ENCODE peak calls at places on chromosome 16, in nine cellular contexts. One of them, this sample, is unnamed.

GRCh38 chr16:14399397-14400284 is 230.4 kb downstream of the PARN start:
- DNase-seq in foreskin fibroblast: peak
- DNase-seq in psoas muscle: peak
- DNase-seq in astrocyte: peak
- DNase-seq in lower leg skin: peak
- DNase-seq in uterus: no peak
- DNase-seq in left ventricle myocardium inferior: peak
- DNase-seq in CD8-positive, alpha-beta T cell: no peak
- DNase-seq in K562: no peak
- DNase-seq in this sample: peak

GRCh38 chr16:3645504-3646347 is 8.8 kb upstream of the DNASE1 start:
- DNase-seq in foreskin fibroblast: peak
- DNase-seq in psoas muscle: no peak
- DNase-seq in astrocyte: peak
- DNase-seq in lower leg skin: no peak
- DNase-seq in uterus: no peak
- DNase-seq in left ventricle myocardium inferior: no peak
- DNase-seq in CD8-positive, alpha-beta T cell: no peak
- DNase-seq in K562: peak
- DNase-seq in this sample: peak

GRCh38 chr16:69187387-69187890 is 475 bp downstream of the SNTB2 start:
- DNase-seq in foreskin fibroblast: peak
- DNase-seq in psoas muscle: peak
- DNase-seq in astrocyte: no peak
- DNase-seq in lower leg skin: no peak
- DNase-seq in uterus: peak
- DNase-seq in left ventricle myocardium inferior: peak
- DNase-seq in CD8-positive, alpha-beta T cell: peak
- DNase-seq in K562: peak
- DNase-seq in this sample: peak

GRCh38 chr16:74679983-74680382 is 13.3 kb upstream of the RFWD3 start:
- DNase-seq in foreskin fibroblast: no peak
- DNase-seq in psoas muscle: no peak
- DNase-seq in astrocyte: no peak
- DNase-seq in lower leg skin: no peak
- DNase-seq in uterus: no peak
- DNase-seq in left ventricle myocardium inferior: no peak
- DNase-seq in CD8-positive, alpha-beta T cell: no peak
- DNase-seq in K562: no peak
- DNase-seq in this sample: no peak

GRCh38 chr16:23838485-23839142 is 2.8 kb downstream of the PRKCB start:
- DNase-seq in foreskin fibroblast: no peak
- DNase-seq in psoas muscle: no peak
- DNase-seq in astrocyte: no peak
- DNase-seq in lower leg skin: no peak
- DNase-seq in uterus: no peak
- DNase-seq in left ventricle myocardium inferior: no peak
- DNase-seq in CD8-positive, alpha-beta T cell: no peak
- DNase-seq in K562: no peak
- DNase-seq in this sample: no peak

GRCh38 chr16:72876221-72876620 is 171.7 kb downstream of the ZFHX3 start:
- DNase-seq in foreskin fibroblast: peak
- DNase-seq in psoas muscle: peak
- DNase-seq in astrocyte: peak
- DNase-seq in lower leg skin: peak
- DNase-seq in uterus: peak
- DNase-seq in left ventricle myocardium inferior: peak
- DNase-seq in CD8-positive, alpha-beta T cell: no peak
- DNase-seq in K562: no peak
- DNase-seq in this sample: peak

GRCh38 chr16:77459534-77460412 is 24.9 kb upstream of the ADAMTS18 start:
- DNase-seq in foreskin fibroblast: no peak
- DNase-seq in psoas muscle: no peak
- DNase-seq in astrocyte: no peak
- DNase-seq in lower leg skin: no peak
- DNase-seq in uterus: no peak
- DNase-seq in left ventricle myocardium inferior: no peak
- DNase-seq in CD8-positive, alpha-beta T cell: no peak
- DNase-seq in K562: no peak
- DNase-seq in this sample: no peak

GRCh38 chr16:35908942-35909341 is 2449.5 kb downstream of the TP53TG3F start:
- DNase-seq in foreskin fibroblast: no peak
- DNase-seq in psoas muscle: no peak
- DNase-seq in astrocyte: no peak
- DNase-seq in lower leg skin: no peak
- DNase-seq in uterus: no peak
- DNase-seq in left ventricle myocardium inferior: no peak
- DNase-seq in CD8-positive, alpha-beta T cell: no peak
- DNase-seq in K562: peak
- DNase-seq in this sample: no peak

GRCh38 chr16:19808061-19808621 is 76.5 kb downstream of the GPRC5B start:
- DNase-seq in foreskin fibroblast: no peak
- DNase-seq in psoas muscle: no peak
- DNase-seq in astrocyte: no peak
- DNase-seq in lower leg skin: no peak
- DNase-seq in uterus: no peak
- DNase-seq in left ventricle myocardium inferior: no peak
- DNase-seq in CD8-positive, alpha-beta T cell: no peak
- DNase-seq in K562: no peak
- DNase-seq in this sample: no peak

GRCh38 chr16:17318200-17318599 is 152.6 kb downstream of the XYLT1 start:
- DNase-seq in foreskin fibroblast: peak
- DNase-seq in psoas muscle: no peak
- DNase-seq in astrocyte: peak
- DNase-seq in lower leg skin: no peak
- DNase-seq in uterus: no peak
- DNase-seq in left ventricle myocardium inferior: no peak
- DNase-seq in CD8-positive, alpha-beta T cell: no peak
- DNase-seq in K562: no peak
- DNase-seq in this sample: peak

GRCh38 chr16:85148959-85149358 is 36.7 kb upstream of the CIBAR2 start:
- DNase-seq in foreskin fibroblast: no peak
- DNase-seq in psoas muscle: no peak
- DNase-seq in astrocyte: no peak
- DNase-seq in lower leg skin: no peak
- DNase-seq in uterus: no peak
- DNase-seq in left ventricle myocardium inferior: no peak
- DNase-seq in CD8-positive, alpha-beta T cell: no peak
- DNase-seq in K562: no peak
- DNase-seq in this sample: peak

GRCh38 chr16:85426806-85427205 is 186.3 kb upstream of the GSE1 start:
- DNase-seq in foreskin fibroblast: no peak
- DNase-seq in psoas muscle: no peak
- DNase-seq in astrocyte: no peak
- DNase-seq in lower leg skin: no peak
- DNase-seq in uterus: no peak
- DNase-seq in left ventricle myocardium inferior: no peak
- DNase-seq in CD8-positive, alpha-beta T cell: no peak
- DNase-seq in K562: no peak
- DNase-seq in this sample: no peak

DNA sequence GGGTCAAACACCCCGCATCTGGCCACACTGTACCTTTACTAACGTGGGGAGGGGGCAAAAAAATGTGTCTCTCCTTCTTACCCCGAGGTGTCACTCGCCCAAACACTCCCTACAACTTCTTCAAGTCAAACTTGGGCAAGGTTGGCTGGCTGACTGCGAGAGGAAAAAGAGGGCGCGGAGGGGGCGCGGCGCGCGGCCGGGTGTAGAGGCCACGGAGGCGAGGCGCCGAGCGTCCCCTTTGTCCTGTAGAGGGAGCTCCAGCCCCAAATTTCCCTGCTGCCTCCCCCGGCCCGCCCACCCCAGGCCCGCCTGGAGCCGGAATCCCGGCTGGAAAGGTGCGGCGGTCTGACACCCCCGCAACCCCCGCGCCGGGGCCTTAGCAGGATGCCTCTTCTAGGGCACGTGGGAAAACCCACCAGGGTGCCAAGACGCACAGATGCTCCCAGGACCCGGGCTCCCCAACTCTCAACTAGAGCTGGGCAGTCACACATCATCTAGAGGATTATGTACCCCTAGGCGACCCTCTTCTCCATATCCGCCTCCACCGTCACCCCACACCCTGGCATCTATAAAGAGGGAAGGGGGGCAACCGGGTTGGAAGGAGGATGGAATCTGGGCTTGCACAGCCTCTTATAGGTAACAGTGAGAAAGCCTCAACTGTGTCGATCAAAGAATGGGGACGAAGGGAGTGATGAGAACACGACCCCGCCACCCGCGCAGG is 4.2 kb downstream of the IRX3 start:
- DNase-seq in foreskin fibroblast: no peak
- DNase-seq in psoas muscle: peak
- DNase-seq in astrocyte: no peak
- DNase-seq in lower leg skin: no peak
- DNase-seq in uterus: no peak
- DNase-seq in left ventricle myocardium inferior: peak
- DNase-seq in CD8-positive, alpha-beta T cell: no peak
- DNase-seq in K562: peak
- DNase-seq in this sample: peak
- H3K4me3 ChIP-seq in foreskin fibroblast: no peak
- H3K4me3 ChIP-seq in psoas muscle: no peak
- H3K4me3 ChIP-seq in astrocyte: no peak
- H3K4me3 ChIP-seq in lower leg skin: no peak
- H3K4me3 ChIP-seq in uterus: no peak
- H3K4me3 ChIP-seq in left ventricle myocardium inferior: peak
- H3K4me3 ChIP-seq in CD8-positive, alpha-beta T cell: no peak
- H3K4me3 ChIP-seq in K562: no peak
- H3K4me3 ChIP-seq in this sample: no peak

DNA sequence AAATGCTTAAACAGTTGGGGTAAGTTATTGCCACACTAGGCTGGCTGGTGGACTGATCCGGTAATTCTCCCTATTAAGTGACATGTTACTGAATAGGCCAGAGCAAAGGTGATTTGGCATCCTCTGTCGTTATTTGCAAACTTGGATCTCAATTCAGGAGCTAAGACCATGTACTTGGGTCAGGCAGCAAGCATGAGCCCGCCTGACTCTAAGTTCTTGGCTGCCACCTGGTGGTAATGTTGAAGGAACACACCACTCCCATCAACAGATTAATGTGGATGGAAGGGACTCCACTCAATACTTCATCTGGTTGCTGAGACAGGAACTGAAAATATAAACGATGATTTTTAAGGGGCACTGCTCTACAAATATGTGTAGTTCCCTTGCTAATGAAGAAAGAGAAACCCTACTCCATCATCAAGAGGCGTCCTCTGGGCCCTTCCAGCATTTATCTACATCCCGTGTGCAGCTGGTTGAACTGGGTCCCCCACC is 70.8 kb downstream of the EMP2 start:
- DNase-seq in foreskin fibroblast: peak
- DNase-seq in psoas muscle: no peak
- DNase-seq in astrocyte: peak
- DNase-seq in lower leg skin: no peak
- DNase-seq in uterus: peak
- DNase-seq in left ventricle myocardium inferior: no peak
- DNase-seq in CD8-positive, alpha-beta T cell: peak
- DNase-seq in K562: peak
- DNase-seq in this sample: peak
- TF ChIP-seq CTCF in foreskin fibroblast: peak
- TF ChIP-seq CTCF in psoas muscle: peak
- TF ChIP-seq CTCF in astrocyte: peak
- TF ChIP-seq CTCF in lower leg skin: peak
- TF ChIP-seq CTCF in uterus: peak
- TF ChIP-seq CTCF in left ventricle myocardium inferior: peak
- TF ChIP-seq CTCF in CD8-positive, alpha-beta T cell: peak
- TF ChIP-seq CTCF in K562: peak
- TF ChIP-seq CTCF in this sample: peak

GRCh38 chr16:9357829-9358228 is 266.4 kb downstream of the HAPSTR1 start:
- DNase-seq in foreskin fibroblast: no peak
- DNase-seq in psoas muscle: no peak
- DNase-seq in astrocyte: no peak
- DNase-seq in lower leg skin: no peak
- DNase-seq in uterus: no peak
- DNase-seq in left ventricle myocardium inferior: no peak
- DNase-seq in CD8-positive, alpha-beta T cell: no peak
- DNase-seq in K562: no peak
- DNase-seq in this sample: no peak

GRCh38 chr16:9363520-9363919 is 272.1 kb downstream of the HAPSTR1 start:
- DNase-seq in foreskin fibroblast: no peak
- DNase-seq in psoas muscle: no peak
- DNase-seq in astrocyte: no peak
- DNase-seq in lower leg skin: no peak
- DNase-seq in uterus: no peak
- DNase-seq in left ventricle myocardium inferior: no peak
- DNase-seq in CD8-positive, alpha-beta T cell: no peak
- DNase-seq in K562: no peak
- DNase-seq in this sample: no peak

GRCh38 chr16:9360075-9360474 is 268.6 kb downstream of the HAPSTR1 start:
- DNase-seq in foreskin fibroblast: no peak
- DNase-seq in psoas muscle: no peak
- DNase-seq in astrocyte: no peak
- DNase-seq in lower leg skin: no peak
- DNase-seq in uterus: no peak
- DNase-seq in left ventricle myocardium inferior: no peak
- DNase-seq in CD8-positive, alpha-beta T cell: no peak
- DNase-seq in K562: no peak
- DNase-seq in this sample: no peak

GRCh38 chr16:9364721-9365693 is 273.6 kb downstream of the HAPSTR1 start:
- DNase-seq in foreskin fibroblast: no peak
- DNase-seq in psoas muscle: peak
- DNase-seq in astrocyte: no peak
- DNase-seq in lower leg skin: peak
- DNase-seq in uterus: peak
- DNase-seq in left ventricle myocardium inferior: peak
- DNase-seq in CD8-positive, alpha-beta T cell: no peak
- DNase-seq in K562: no peak
- DNase-seq in this sample: peak

DNA sequence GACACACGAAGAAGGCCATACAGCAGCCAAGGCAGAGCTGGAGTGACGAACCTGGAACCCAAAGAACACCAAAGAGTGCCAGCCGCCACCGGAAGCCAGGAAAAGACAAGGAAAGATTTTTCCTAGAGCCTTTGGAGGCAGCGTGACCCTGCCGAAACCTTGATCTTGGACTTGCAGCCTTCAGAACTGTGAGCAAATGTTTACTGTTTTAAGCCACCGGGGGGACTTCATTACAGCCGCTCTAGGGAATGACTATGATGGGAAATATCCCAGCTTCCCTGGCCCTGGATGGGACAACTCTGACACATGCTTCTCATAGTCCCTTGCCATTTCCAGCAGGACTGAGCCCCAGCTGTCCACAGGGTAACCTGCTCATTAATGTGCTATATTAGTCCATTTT is 270.6 kb downstream of the HAPSTR1 start:
- DNase-seq in foreskin fibroblast: no peak
- DNase-seq in psoas muscle: no peak
- DNase-seq in astrocyte: no peak
- DNase-seq in lower leg skin: no peak
- DNase-seq in uterus: no peak
- DNase-seq in left ventricle myocardium inferior: no peak
- DNase-seq in CD8-positive, alpha-beta T cell: no peak
- DNase-seq in K562: no peak
- DNase-seq in this sample: no peak
- H3K4me3 ChIP-seq in foreskin fibroblast: no peak
- H3K4me3 ChIP-seq in psoas muscle: no peak
- H3K4me3 ChIP-seq in astrocyte: no peak
- H3K4me3 ChIP-seq in lower leg skin: no peak
- H3K4me3 ChIP-seq in uterus: no peak
- H3K4me3 ChIP-seq in left ventricle myocardium inferior: no peak
- H3K4me3 ChIP-seq in CD8-positive, alpha-beta T cell: no peak
- H3K4me3 ChIP-seq in K562: no peak
- H3K4me3 ChIP-seq in this sample: no peak

DNA sequence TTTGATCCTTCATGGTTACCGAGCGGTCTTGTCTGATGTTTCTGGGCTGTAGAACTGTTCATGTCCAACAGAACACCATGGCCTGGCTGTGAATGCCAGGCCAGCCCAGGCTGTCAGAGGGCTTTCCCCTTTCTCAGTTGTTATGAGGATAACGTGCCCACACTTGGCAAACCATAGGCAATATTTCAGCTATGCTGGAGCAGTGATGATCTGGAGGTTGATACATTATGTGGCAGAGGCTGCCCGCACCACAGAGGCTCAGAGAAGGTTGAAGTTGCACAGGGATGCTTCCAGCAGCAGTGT is 92.9 kb downstream of the C16orf78 start:
- DNase-seq in foreskin fibroblast: no peak
- DNase-seq in psoas muscle: no peak
- DNase-seq in astrocyte: no peak
- DNase-seq in lower leg skin: no peak
- DNase-seq in uterus: no peak
- DNase-seq in left ventricle myocardium inferior: no peak
- DNase-seq in CD8-positive, alpha-beta T cell: no peak
- DNase-seq in K562: no peak
- DNase-seq in this sample: no peak
- TF ChIP-seq CTCF in foreskin fibroblast: no peak
- TF ChIP-seq CTCF in psoas muscle: no peak
- TF ChIP-seq CTCF in astrocyte: no peak
- TF ChIP-seq CTCF in lower leg skin: no peak
- TF ChIP-seq CTCF in uterus: no peak
- TF ChIP-seq CTCF in left ventricle myocardium inferior: no peak
- TF ChIP-seq CTCF in CD8-positive, alpha-beta T cell: no peak
- TF ChIP-seq CTCF in K562: no peak
- TF ChIP-seq CTCF in this sample: no peak

This sample was measured in AG10803.